ENCODE peak calls at places on chromosomes 11 and 22, in five cellular contexts. S is endodermal cell, E is BE2C, I is AG04450, D is cardiac fibroblast. M is an unnamed sample.
A peak's percentile ranks its signal among the peaks of the same experiment; 100 is the strongest.

GRCh38 chr22:50487290-50488005 is 789 bp downstream of the MIOX start:
- DNase-seq in S (no peak), E (peak; percentile 6), I (no peak), D (no peak), M (no peak)

GRCh38 chr11:46306296-46306853 is 28.9 kb downstream of the CREB3L1 start:
- DNase-seq in S (no peak), E (no peak), I (no peak), D (peak; percentile 48), M (no peak)

GRCh38 chr11:125404811-125405481 is 91.1 kb downstream of the FEZ1 start:
- DNase-seq in S (peak; percentile 94), E (peak; percentile 71), I (no peak), D (peak; percentile 50), M (no peak)

GRCh38 chr11:113341388-113342165 is 27.2 kb downstream of the TTC12 start:
- DNase-seq in S (no peak), E (peak; percentile 88), I (no peak), D (peak; percentile 1), M (peak; percentile 33)

GRCh38 chr22:46803031-46803880 is 40.8 kb downstream of the TBC1D22A start:
- DNase-seq in S (peak; percentile 90), E (peak; percentile 60), I (no peak), D (peak; percentile 36), M (no peak)

GRCh38 chr22:28479912-28480311 is 199.7 kb downstream of the TTC28 start:
- DNase-seq in S (no peak), E (no peak), I (peak; percentile 8), D (no peak), M (no peak)

GRCh38 chr11:99015634-99016454 is 4.9 kb upstream of the CNTN5 start:
- DNase-seq in S (no peak), E (peak; percentile 14), I (peak; percentile 4), D (peak; percentile 70), M (peak; percentile 32)

GRCh38 chr11:108115495-108116140 is 5.7 kb upstream of the ACAT1 start:
- DNase-seq in S (peak; percentile 55), E (peak; percentile 81), I (peak; percentile 72), D (peak; percentile 90), M (peak; percentile 42)

GRCh38 chr11:10454902-10455631 is at the start of gene AMPD3:
- DNase-seq in S (no peak), E (no peak), I (peak; percentile 96), D (peak; percentile 98), M (no peak)

GRCh38 chr22:22552630-22553029 is 6.4 kb downstream of the PRAME start:
- DNase-seq in S (peak; percentile 82), E (peak; percentile 71), I (no peak), D (no peak), M (no peak)

GRCh38 chr11:34155759-34156062 is 50.3 kb downstream of the NAT10 start:
- DNase-seq in S (no peak), E (no peak), I (no peak), D (no peak), M (no peak)

GRCh38 chr11:133107753-133108152 is 424.5 kb downstream of the OPCML start:
- DNase-seq in S (no peak), E (no peak), I (no peak), D (no peak), M (no peak)
- H3K4me3 ChIP-seq in S (no peak overlapping the region), E (no peak overlapping the region), I (no peak overlapping the region), D (no peak overlapping the region), M (no peak overlapping the region)

GRCh38 chr11:63614136-63614664 is at the start of gene PLAAT3:
- DNase-seq in S (peak; percentile 92), E (peak; percentile 52), I (no peak), D (peak; percentile 18), M (no peak)
- H3K4me3 ChIP-seq in S (peak within 1 kb of the TSS; percentile 86), E (peak within 1 kb of the TSS; percentile 57), I (peak within 1 kb of the TSS; percentile 67), D (peak within 1 kb of the TSS; percentile 67), M (peak within 1 kb of the TSS; percentile 62)

GRCh38 chr11:117045196-117045595 is 53.0 kb downstream of the SIK3 start:
- DNase-seq in S (no peak), E (no peak), I (peak; percentile 15), D (no peak), M (no peak)
- H3K4me3 ChIP-seq in S (no peak overlapping the region), E (no peak overlapping the region), I (no peak overlapping the region), D (no peak overlapping the region), M (no peak overlapping the region)

GRCh38 chr22:41757507-41757906 is 43.0 kb upstream of the CCDC134 start:
- DNase-seq in S (no peak), E (no peak), I (no peak), D (no peak), M (no peak)

GRCh38 chr22:41746563-41747400 is 47.5 kb downstream of the MEI1 start:
- DNase-seq in S (peak; percentile 93), E (peak; percentile 78), I (peak; percentile 44), D (peak; percentile 88), M (peak; percentile 46)

GRCh38 chr22:41758231-41758630 is 42.2 kb upstream of the CCDC134 start:
- DNase-seq in S (no peak), E (no peak), I (no peak), D (no peak), M (no peak)

DNA sequence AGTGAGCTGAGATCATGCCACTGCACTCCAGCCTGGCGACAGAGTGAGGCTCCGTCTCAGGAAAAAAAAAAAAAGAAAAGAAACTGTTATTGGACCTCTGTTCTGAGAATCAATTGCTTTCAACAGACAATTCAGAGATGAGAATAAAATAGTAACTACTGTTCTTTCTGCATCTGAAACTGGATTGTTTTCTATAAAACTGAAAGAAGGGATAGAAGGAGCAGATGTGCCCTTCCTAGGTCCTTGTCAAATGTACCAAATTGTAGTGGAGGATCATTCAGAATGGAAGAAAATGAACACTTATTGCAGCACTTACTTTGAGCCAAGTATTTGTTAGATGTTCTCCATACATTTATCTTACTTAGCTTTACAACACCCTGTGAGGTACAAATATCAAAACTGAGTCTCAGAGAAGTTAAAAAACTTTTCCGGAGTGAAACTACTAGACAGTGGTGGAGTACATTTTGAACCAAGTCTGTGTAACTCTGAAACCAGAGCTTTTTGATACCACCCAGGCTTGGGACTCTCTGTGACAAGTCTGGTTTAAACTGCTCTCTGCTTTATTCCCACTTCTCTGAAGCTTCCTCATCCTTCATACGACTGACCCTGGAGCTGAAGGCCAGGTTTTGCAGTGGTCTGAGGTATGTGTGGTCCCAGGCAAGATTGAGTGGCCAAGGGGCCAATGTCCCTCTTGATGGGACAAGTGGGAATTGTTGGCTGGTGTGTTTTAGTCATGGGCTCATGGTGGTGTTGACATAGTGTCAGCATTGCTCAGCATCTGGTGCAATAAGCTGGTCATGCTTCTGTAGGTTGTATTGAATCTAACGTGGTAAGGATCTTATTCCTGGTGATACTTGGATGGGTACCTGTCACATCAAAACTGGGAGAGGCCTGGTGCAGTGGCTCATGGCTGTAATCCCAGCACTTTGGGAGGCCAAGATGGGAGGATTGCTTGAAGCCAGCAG is 48.2 kb upstream of the CCDC134 start:
- DNase-seq in S (no peak), E (no peak), I (no peak), D (no peak), M (no peak)
- H3K4me3 ChIP-seq in S (no peak overlapping the region), E (no peak overlapping the region), I (no peak overlapping the region), D (no peak overlapping the region), M (no peak overlapping the region)